ENCODE peak calls at places on chromosomes 13 and 19, in nine cellular contexts. W, N, R, I, X, T, U, E and Y are unnamed samples. For H3K27me3, the result is how much of the 10 kb centered on the place peaks cover.

GRCh38 chr13:93788456-93788855 is 561.8 kb downstream of the GPC6 start:
- DNase-seq in E (no peak), N (no peak), X (no peak), T (no peak), R (no peak), I (peak), W (no peak), U (no peak), Y (no peak)

GRCh38 chr13:46617885-46618284 is 64.9 kb downstream of the LRCH1 start:
- DNase-seq in W (no peak), R (no peak), T (no peak), U (peak), E (no peak), N (no peak), X (no peak), I (no peak), Y (no peak)

GRCh38 chr13:94481966-94482365 is 2.5 kb upstream of the DCT start:
- DNase-seq in T (no peak), W (no peak), I (peak), U (no peak), R (no peak), N (no peak), X (peak), E (peak), Y (no peak)

GRCh38 chr13:48161530-48162179 is 66.8 kb upstream of the MED4 start:
- DNase-seq in E (no peak), I (no peak), W (no peak), U (peak), N (peak), R (no peak), T (peak), X (no peak), Y (no peak)

GRCh38 chr19:12984143-12984627 is 11.1 kb upstream of the NFIX start:
- DNase-seq in U (no peak), R (no peak), N (no peak), T (no peak), I (no peak), E (no peak), X (no peak), W (no peak), Y (no peak)

GRCh38 chr13:70107498-70108271 is at the start of gene ATXN8OS:
- DNase-seq in E (no peak), W (peak), N (peak), I (no peak), X (peak), T (no peak), U (no peak), R (no peak), Y (peak)

GRCh38 chr19:17762505-17763229 is 11.4 kb downstream of the FCHO1 start:
- DNase-seq in W (peak), E (peak), R (no peak), X (no peak), I (peak), N (no peak), U (peak), T (no peak), Y (peak)

GRCh38 chr13:56189439-56189838 is 951.3 kb upstream of the PRR20A start:
- DNase-seq in W (no peak), R (no peak), U (no peak), T (no peak), E (no peak), I (no peak), N (no peak), X (no peak), Y (no peak)

GRCh38 chr19:31470952-31471351 is 121.7 kb upstream of the TSHZ3 start:
- DNase-seq in R (no peak), W (no peak), U (no peak), N (no peak), I (no peak), T (no peak), X (no peak), E (no peak), Y (no peak)

GRCh38 chr19:51478381-51479285 is at the start of gene CEACAM18:
- DNase-seq in W (no peak), I (no peak), N (no peak), X (peak), E (no peak), U (no peak), R (no peak), T (no peak), Y (no peak)

GRCh38 chr13:49495783-49496762 is at the start of gene PHF11:
- DNase-seq in X (peak), T (peak), R (peak), N (peak), I (peak), E (peak), W (peak), U (peak), Y (peak)

GRCh38 chr13:49497272-49497671 is 1.5 kb downstream of the PHF11 start:
- DNase-seq in T (no peak), N (no peak), R (no peak), X (no peak), W (no peak), U (peak), E (no peak), I (no peak), Y (no peak)

GRCh38 chr13:49498211-49498610 is 2.5 kb downstream of the PHF11 start:
- DNase-seq in I (no peak), U (no peak), W (no peak), T (no peak), N (no peak), R (no peak), E (no peak), X (no peak), Y (no peak)

GRCh38 chr13:49499889-49500660 is 4.3 kb downstream of the PHF11 start:
- DNase-seq in T (no peak), R (no peak), I (peak), N (no peak), U (no peak), X (no peak), E (peak), W (no peak), Y (no peak)

DNA sequence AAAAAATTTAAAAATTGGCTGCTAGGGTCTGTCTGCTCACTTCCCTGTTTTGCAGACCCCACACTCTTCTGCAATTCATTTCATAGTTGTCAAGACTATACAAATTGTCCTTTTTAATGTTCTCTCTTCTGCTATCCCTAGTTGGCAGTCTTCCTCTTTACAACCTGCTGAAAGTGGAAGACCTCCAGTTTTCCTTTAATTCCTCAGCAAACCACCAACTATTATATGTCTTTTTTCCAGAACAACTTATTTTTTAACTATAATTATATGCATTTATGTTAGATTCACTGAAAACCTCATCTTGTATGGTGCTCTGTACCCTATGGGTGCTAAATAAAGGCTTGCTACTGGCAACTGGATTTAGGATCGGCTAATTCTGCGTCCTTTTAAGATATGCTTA is 1.1 kb upstream of the PHF11 start:
- DNase-seq in X (no peak), E (no peak), I (peak), U (no peak), W (no peak), N (no peak), R (no peak), T (no peak), Y (no peak)
- H3K4me3 ChIP-seq in X (peak), E (no peak), I (peak), U (no peak), W (no peak), N (peak), R (no peak), T (peak), Y (no peak)

DNA sequence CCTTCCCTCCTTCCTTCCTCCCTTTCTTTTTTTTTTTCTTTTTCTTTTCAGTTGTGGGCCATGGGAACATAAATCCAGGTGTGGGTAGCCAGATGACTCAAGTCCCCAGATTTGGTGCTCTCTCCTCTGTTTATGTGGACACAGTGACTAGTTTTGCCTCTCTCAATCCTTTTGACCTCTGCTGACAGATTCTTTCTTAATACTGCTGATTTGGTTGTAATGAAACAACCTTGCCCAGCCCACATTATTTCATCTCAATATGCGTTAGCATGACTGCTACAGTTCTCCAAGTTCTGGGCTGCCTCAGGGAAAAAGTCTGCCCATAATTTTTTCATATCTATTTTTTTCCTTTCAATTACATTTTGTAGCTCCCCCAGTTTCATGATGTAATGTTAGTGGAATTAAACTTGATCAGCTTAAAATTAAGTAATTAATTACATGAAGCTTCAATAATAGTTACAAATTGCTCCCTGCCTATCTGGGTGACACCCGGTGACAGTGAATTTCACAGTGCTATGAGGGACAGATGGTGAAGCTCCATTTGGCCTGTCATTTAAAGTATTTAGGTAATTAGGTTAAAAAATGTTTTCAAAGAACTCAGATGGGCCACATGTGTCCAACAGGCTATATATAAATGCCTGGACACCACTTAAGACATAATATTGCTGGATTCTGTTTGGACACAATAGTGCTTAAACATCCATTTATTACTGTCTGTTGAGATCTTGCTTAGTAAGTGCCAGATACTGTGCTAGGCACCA is 118.8 kb upstream of the FRY start:
- DNase-seq in I (peak), U (no peak), W (no peak), E (no peak), X (no peak), N (no peak), T (no peak), R (no peak), Y (no peak)
- H3K27me3 ChIP-seq in I (under half), U (under half), W (under half), E (under half), X (under half), N (under half), T (under half), R (under half), Y (under half)

GRCh38 chr13:33285420-33286124 is at the start of gene STARD13:
- DNase-seq in W (peak), E (peak), R (no peak), X (peak), U (peak), T (peak), I (peak), N (peak), Y (peak)
- H3K4me3 ChIP-seq in W (peak), E (peak), R (no peak), X (peak), U (peak), T (peak), I (peak), N (peak), Y (peak)

DNA sequence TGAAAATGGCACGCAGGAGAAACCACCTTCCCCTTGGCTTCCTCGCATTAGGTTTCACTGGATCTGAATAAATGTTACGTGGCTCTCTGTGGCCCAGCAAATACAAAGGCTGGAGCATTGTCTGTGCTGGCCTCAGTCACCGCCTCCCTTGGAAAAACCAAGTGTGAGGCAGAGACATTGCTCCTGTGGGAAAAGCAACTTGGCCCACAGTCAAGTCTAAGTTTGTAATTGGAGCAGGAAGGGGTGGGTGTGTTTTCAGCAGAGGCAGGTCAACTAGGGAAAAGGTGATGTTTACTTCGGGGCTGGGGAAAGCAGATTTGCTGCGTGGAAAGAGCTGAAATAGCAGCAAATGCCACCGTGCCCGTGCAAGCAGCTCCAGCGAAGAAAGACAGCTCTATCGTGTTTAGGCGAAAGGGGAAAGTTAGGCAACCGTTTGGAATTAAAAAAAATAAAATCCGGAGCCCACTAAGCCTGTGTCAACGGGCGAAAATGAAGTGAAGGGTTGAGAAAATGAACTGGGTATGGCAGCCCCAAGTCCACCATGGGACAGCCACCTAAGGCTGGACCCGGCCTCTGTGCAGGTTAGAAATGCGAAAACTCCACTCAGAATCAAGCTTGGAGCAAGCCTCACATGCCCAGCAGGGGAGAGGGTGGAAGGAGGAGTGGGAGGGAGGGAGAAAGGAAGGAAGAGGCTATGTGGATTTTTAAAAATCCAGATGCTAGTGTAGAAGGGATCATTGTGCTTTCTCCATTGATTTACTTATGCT is 101.4 kb downstream of the IRS2 start:
- DNase-seq in R (no peak), X (peak), I (peak), U (no peak), W (no peak), N (no peak), T (peak), E (no peak), Y (no peak)
- H3K27me3 ChIP-seq in R (under half), X (under half), I (under half), U (under half), W (under half), N (under half), T (under half), E (half or more), Y (under half)

GRCh38 chr19:3186891-3187661 is 1.3 kb downstream of the NCLN start:
- DNase-seq in U (no peak), N (no peak), X (no peak), T (no peak), W (no peak), E (no peak), I (peak), R (no peak), Y (peak)

GRCh38 chr19:3187662-3188511 is 2.2 kb downstream of the NCLN start:
- DNase-seq in X (no peak), U (no peak), I (no peak), W (no peak), N (no peak), T (no peak), E (no peak), R (no peak), Y (peak)

GRCh38 chr19:3190470-3190770 is 4.7 kb downstream of the NCLN start:
- DNase-seq in N (no peak), E (no peak), T (no peak), I (no peak), R (no peak), W (no peak), U (no peak), X (no peak), Y (peak)

GRCh38 chr19:3189702-3190469 is 4.2 kb downstream of the NCLN start:
- DNase-seq in I (no peak), R (no peak), W (no peak), E (no peak), U (no peak), T (no peak), X (no peak), N (no peak), Y (peak)

DNA sequence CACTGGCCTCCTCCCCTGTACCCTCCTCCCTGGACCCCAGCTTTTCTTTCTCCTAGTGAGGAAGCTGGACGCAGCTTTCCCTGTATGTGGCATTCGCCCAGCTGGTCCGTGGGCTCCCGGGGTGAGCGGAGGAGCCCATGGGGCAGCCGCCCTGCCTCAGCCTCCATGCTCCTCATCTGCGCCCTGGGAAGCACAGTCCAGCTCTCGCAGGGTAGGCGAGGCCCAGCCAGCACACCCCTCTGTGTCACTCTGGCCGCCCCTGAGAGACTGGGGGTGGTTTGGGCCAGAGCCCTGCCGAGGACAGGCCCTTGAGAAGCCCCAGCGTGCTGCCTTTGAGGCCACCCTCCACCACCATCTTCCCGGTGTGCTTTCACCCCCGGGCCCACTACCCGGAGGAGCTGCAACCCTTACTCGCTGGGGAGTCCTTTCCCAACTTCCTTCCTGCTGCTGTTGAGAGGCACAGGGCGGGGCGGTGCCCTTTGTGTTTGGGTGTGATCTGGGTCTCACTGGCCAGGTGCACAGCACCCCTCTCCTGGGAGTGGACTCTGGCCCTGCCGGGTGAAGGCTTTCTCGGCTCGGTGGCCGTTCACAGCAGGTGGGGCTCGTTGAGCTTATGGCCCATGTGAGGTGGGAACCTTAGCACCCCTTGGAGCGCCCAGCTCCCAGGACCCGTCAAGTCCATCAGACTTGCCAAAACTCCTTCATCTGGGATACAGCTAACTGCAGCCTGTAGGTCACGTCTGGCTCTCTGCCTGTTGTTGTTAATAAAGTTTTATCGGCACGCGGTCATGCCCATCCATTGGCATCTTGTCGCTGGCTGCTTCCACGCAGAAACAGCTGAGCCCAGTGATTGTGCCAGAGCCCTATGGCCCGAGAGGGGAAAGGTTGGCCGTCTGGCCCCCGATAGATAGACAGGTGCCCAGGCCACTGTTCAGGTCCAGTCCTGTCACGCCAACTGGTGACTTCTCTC is 3.2 kb downstream of the NCLN start:
- DNase-seq in N (peak), W (no peak), I (no peak), U (no peak), E (no peak), R (no peak), X (no peak), T (no peak), Y (peak)
- H3K4me3 ChIP-seq in N (no peak), W (no peak), I (no peak), U (no peak), E (no peak), R (no peak), X (no peak), T (no peak), Y (no peak)

GRCh38 chr19:14577264-14577663 is 5.4 kb upstream of the NDUFB7 start:
- DNase-seq in I (no peak), W (no peak), X (no peak), E (no peak), N (no peak), U (no peak), T (no peak), R (no peak), Y (no peak)

GRCh38 chr19:14571695-14572490 is at the start of gene NDUFB7:
- DNase-seq in X (peak), I (peak), T (peak), R (peak), W (peak), N (peak), E (peak), U (peak), Y (peak)

GRCh38 chr19:14577885-14578427 is 4.9 kb upstream of the CLEC17A start:
- DNase-seq in U (no peak), R (no peak), N (no peak), W (no peak), X (no peak), E (no peak), T (no peak), I (peak), Y (peak)

GRCh38 chr19:14576363-14576762 is 4.5 kb upstream of the NDUFB7 start:
- DNase-seq in X (no peak), R (no peak), I (no peak), N (no peak), W (no peak), U (no peak), E (no peak), T (no peak), Y (no peak)

DNA sequence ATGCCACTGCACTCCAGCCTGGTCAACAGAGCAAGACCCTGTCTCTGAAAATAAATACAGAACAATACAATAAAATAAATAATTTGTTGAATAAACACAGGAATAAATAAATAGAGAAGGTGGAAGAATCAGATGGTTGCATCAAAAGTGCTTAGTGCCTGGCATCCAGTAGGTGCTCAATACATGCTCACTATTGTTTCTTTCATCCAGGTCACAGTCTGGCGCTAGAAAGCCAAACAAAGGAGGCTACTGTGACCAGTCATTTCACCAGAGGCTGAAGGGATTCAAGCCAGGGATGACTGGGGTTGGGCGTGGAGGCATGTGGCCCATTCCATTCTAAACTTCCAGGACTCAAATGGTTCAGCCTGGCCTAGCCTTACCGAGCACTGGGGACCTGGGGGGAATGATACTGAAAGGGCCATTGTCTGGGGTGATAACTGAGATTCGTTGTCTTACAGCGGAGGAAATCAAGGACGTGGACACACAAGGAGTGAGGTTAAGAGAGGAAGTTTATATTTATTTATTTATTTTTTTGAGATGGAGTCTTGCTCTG is 3.6 kb upstream of the NDUFB7 start:
- DNase-seq in W (no peak), T (no peak), U (no peak), N (no peak), E (no peak), X (no peak), R (no peak), I (no peak), Y (no peak)
- H3K27me3 ChIP-seq in W (under half), T (under half), U (under half), N (under half), E (under half), X (under half), R (under half), I (under half), Y (under half)